ENCODE peak calls at places on chromosomes 5 and 9, in four cellular contexts. V, W, B and S are unnamed samples.

GRCh38 chr9:20684865-20685696 is 1.0 kb downstream of the FOCAD start:
- DNase-seq in B (no peak), V (no peak), W (no peak), S (no peak)

GRCh38 chr9:137374131-137374845 is 48.7 kb downstream of the EXD3 start:
- DNase-seq in V (no peak), W (no peak), B (no peak), S (no peak)

GRCh38 chr9:134700636-134701350 is 59.2 kb downstream of the COL5A1 start:
- DNase-seq in W (no peak), B (no peak), V (no peak), S (no peak)

GRCh38 chr5:50547303-50547702 is 106.2 kb upstream of the EMB start:
- DNase-seq in B (no peak), V (no peak), W (no peak), S (no peak)

GRCh38 chr5:124231240-124231639 is 515.2 kb downstream of the ZNF608 start:
- DNase-seq in B (no peak), W (no peak), V (no peak), S (no peak)

GRCh38 chr5:127588368-127588767 is 60.5 kb upstream of the CTXN3 start:
- DNase-seq in V (no peak), W (no peak), B (no peak), S (no peak)

GRCh38 chr5:124744170-124744911 is 2.1 kb downstream of the ZNF608 start:
- DNase-seq in B (no peak), V (no peak), W (no peak), S (no peak)

GRCh38 chr5:911601-912000 is 18.9 kb downstream of the TRIP13 start:
- DNase-seq in V (no peak), W (no peak), B (no peak), S (no peak)

GRCh38 chr5:28344803-28345433 is 1306.5 kb upstream of the CDH9 start:
- DNase-seq in W (peak), B (no peak), V (no peak), S (no peak)

GRCh38 chr9:71592400-71592799 is 175.9 kb downstream of the CEMIP2 start:
- DNase-seq in W (no peak), B (no peak), V (no peak), S (no peak)

GRCh38 chr9:123643518-123643917 is 286.4 kb downstream of the DENND1A start:
- DNase-seq in B (no peak), W (no peak), V (no peak), S (no peak)